ENCODE peak calls at places on chromosomes 11 and 22, in seven cellular contexts. One of them, this sample, is unnamed.

GRCh38 chr11:60786811-60787567 is 1.9 kb downstream of the MS4A10 start:
- DNase-seq in RWPE1: peak
- DNase-seq in endothelial cell: no peak
- DNase-seq in pancreas: no peak
- DNase-seq in hepatocyte: peak
- DNase-seq in bronchial epithelial cell: peak
- DNase-seq in gastrocnemius medialis: peak
- DNase-seq in this sample: peak

GRCh38 chr22:22872722-22873708 is 14.6 kb upstream of the IGLL5 start:
- DNase-seq in hepatocyte: no peak
- DNase-seq in endothelial cell: no peak
- DNase-seq in pancreas: no peak
- DNase-seq in gastrocnemius medialis: no peak
- DNase-seq in RWPE1: no peak
- DNase-seq in bronchial epithelial cell: no peak
- DNase-seq in this sample: no peak

GRCh38 chr11:46330154-46330886 is 16.9 kb upstream of the DGKZ start:
- DNase-seq in bronchial epithelial cell: no peak
- DNase-seq in pancreas: no peak
- DNase-seq in hepatocyte: no peak
- DNase-seq in RWPE1: no peak
- DNase-seq in gastrocnemius medialis: no peak
- DNase-seq in endothelial cell: no peak
- DNase-seq in this sample: no peak

GRCh38 chr11:70302086-70302752 is 31.7 kb downstream of the PPFIA1 start:
- DNase-seq in bronchial epithelial cell: no peak
- DNase-seq in gastrocnemius medialis: no peak
- DNase-seq in RWPE1: no peak
- DNase-seq in hepatocyte: no peak
- DNase-seq in endothelial cell: peak
- DNase-seq in pancreas: no peak
- DNase-seq in this sample: no peak

GRCh38 chr22:23769321-23769965 is 1.7 kb upstream of the CHCHD10 start:
- DNase-seq in endothelial cell: no peak
- DNase-seq in pancreas: no peak
- DNase-seq in gastrocnemius medialis: no peak
- DNase-seq in hepatocyte: peak
- DNase-seq in bronchial epithelial cell: no peak
- DNase-seq in RWPE1: no peak
- DNase-seq in this sample: no peak

GRCh38 chr22:30968015-30968923 is at the start of gene MORC2:
- DNase-seq in gastrocnemius medialis: peak
- DNase-seq in bronchial epithelial cell: peak
- DNase-seq in hepatocyte: peak
- DNase-seq in pancreas: peak
- DNase-seq in RWPE1: peak
- DNase-seq in endothelial cell: peak
- DNase-seq in this sample: no peak

GRCh38 chr11:92296138-92296515 is 71.5 kb downstream of the FAT3 start:
- DNase-seq in hepatocyte: no peak
- DNase-seq in bronchial epithelial cell: peak
- DNase-seq in pancreas: no peak
- DNase-seq in endothelial cell: no peak
- DNase-seq in gastrocnemius medialis: no peak
- DNase-seq in RWPE1: no peak
- DNase-seq in this sample: no peak

GRCh38 chr11:11555228-11555627 is 66.6 kb downstream of the GALNT18 start:
- DNase-seq in bronchial epithelial cell: no peak
- DNase-seq in RWPE1: no peak
- DNase-seq in pancreas: no peak
- DNase-seq in gastrocnemius medialis: no peak
- DNase-seq in hepatocyte: peak
- DNase-seq in endothelial cell: no peak
- DNase-seq in this sample: no peak

GRCh38 chr11:70618471-70619101 is 220.3 kb downstream of the CTTN start:
- DNase-seq in RWPE1: no peak
- DNase-seq in bronchial epithelial cell: no peak
- DNase-seq in endothelial cell: no peak
- DNase-seq in gastrocnemius medialis: no peak
- DNase-seq in pancreas: peak
- DNase-seq in hepatocyte: no peak
- DNase-seq in this sample: peak

GRCh38 chr11:116962108-116962507 is 124.7 kb upstream of the APOA1 start:
- DNase-seq in endothelial cell: no peak
- DNase-seq in RWPE1: no peak
- DNase-seq in pancreas: no peak
- DNase-seq in hepatocyte: no peak
- DNase-seq in bronchial epithelial cell: no peak
- DNase-seq in gastrocnemius medialis: no peak
- DNase-seq in this sample: no peak

GRCh38 chr22:18035740-18036139 is 11.4 kb upstream of the MICAL3 start:
- DNase-seq in gastrocnemius medialis: peak
- DNase-seq in bronchial epithelial cell: peak
- DNase-seq in endothelial cell: no peak
- DNase-seq in hepatocyte: peak
- DNase-seq in pancreas: no peak
- DNase-seq in RWPE1: peak
- DNase-seq in this sample: peak

GRCh38 chr11:123055132-123055924 is 6.6 kb downstream of the HSPA8 start:
- DNase-seq in gastrocnemius medialis: no peak
- DNase-seq in hepatocyte: no peak
- DNase-seq in RWPE1: no peak
- DNase-seq in endothelial cell: no peak
- DNase-seq in bronchial epithelial cell: no peak
- DNase-seq in pancreas: no peak
- DNase-seq in this sample: no peak

GRCh38 chr11:121478895-121479281 is 26.1 kb upstream of the SORL1-AS1 start:
- DNase-seq in gastrocnemius medialis: no peak
- DNase-seq in endothelial cell: peak
- DNase-seq in bronchial epithelial cell: no peak
- DNase-seq in RWPE1: no peak
- DNase-seq in pancreas: no peak
- DNase-seq in hepatocyte: no peak
- DNase-seq in this sample: no peak

GRCh38 chr11:34614334-34615113 is 6.4 kb upstream of the EHF start:
- DNase-seq in gastrocnemius medialis: no peak
- DNase-seq in pancreas: no peak
- DNase-seq in bronchial epithelial cell: no peak
- DNase-seq in RWPE1: no peak
- DNase-seq in endothelial cell: no peak
- DNase-seq in hepatocyte: no peak
- DNase-seq in this sample: no peak

GRCh38 chr11:96159968-96160367 is 183.0 kb downstream of the MAML2 start:
- DNase-seq in bronchial epithelial cell: no peak
- DNase-seq in pancreas: no peak
- DNase-seq in RWPE1: no peak
- DNase-seq in gastrocnemius medialis: no peak
- DNase-seq in endothelial cell: no peak
- DNase-seq in hepatocyte: no peak
- DNase-seq in this sample: no peak

GRCh38 chr11:114080769-114081168 is 21.3 kb downstream of the ZBTB16 start:
- DNase-seq in hepatocyte: no peak
- DNase-seq in RWPE1: no peak
- DNase-seq in pancreas: no peak
- DNase-seq in gastrocnemius medialis: no peak
- DNase-seq in bronchial epithelial cell: no peak
- DNase-seq in endothelial cell: no peak
- DNase-seq in this sample: no peak

GRCh38 chr11:13276852-13277718 is 505 bp upstream of the BMAL1 start:
- DNase-seq in gastrocnemius medialis: peak
- DNase-seq in hepatocyte: peak
- DNase-seq in bronchial epithelial cell: peak
- DNase-seq in RWPE1: peak
- DNase-seq in pancreas: peak
- DNase-seq in endothelial cell: peak
- DNase-seq in this sample: peak
- TF ChIP-seq CTCF in gastrocnemius medialis: no peak
- TF ChIP-seq CTCF in hepatocyte: no peak
- TF ChIP-seq CTCF in bronchial epithelial cell: no peak
- TF ChIP-seq CTCF in RWPE1: no peak
- TF ChIP-seq CTCF in pancreas: no peak
- TF ChIP-seq CTCF in endothelial cell: no peak
- TF ChIP-seq CTCF in this sample: no peak

GRCh38 chr11:2413735-2414579 is 13.4 kb downstream of the TSSC4 start:
- DNase-seq in hepatocyte: no peak
- DNase-seq in endothelial cell: no peak
- DNase-seq in gastrocnemius medialis: peak
- DNase-seq in pancreas: peak
- DNase-seq in RWPE1: no peak
- DNase-seq in bronchial epithelial cell: no peak
- DNase-seq in this sample: no peak

GRCh38 chr11:2415171-2415570 is 14.6 kb downstream of the TSSC4 start:
- DNase-seq in RWPE1: no peak
- DNase-seq in pancreas: peak
- DNase-seq in hepatocyte: no peak
- DNase-seq in gastrocnemius medialis: no peak
- DNase-seq in endothelial cell: no peak
- DNase-seq in bronchial epithelial cell: no peak
- DNase-seq in this sample: no peak

GRCh38 chr11:2414616-2415015 is 14.1 kb downstream of the TSSC4 start:
- DNase-seq in endothelial cell: no peak
- DNase-seq in bronchial epithelial cell: no peak
- DNase-seq in hepatocyte: no peak
- DNase-seq in RWPE1: no peak
- DNase-seq in pancreas: no peak
- DNase-seq in gastrocnemius medialis: no peak
- DNase-seq in this sample: no peak

GRCh38 chr11:2416765-2417164 is 16.2 kb downstream of the TSSC4 start:
- DNase-seq in RWPE1: no peak
- DNase-seq in endothelial cell: no peak
- DNase-seq in pancreas: peak
- DNase-seq in hepatocyte: no peak
- DNase-seq in gastrocnemius medialis: no peak
- DNase-seq in bronchial epithelial cell: no peak
- DNase-seq in this sample: no peak

DNA sequence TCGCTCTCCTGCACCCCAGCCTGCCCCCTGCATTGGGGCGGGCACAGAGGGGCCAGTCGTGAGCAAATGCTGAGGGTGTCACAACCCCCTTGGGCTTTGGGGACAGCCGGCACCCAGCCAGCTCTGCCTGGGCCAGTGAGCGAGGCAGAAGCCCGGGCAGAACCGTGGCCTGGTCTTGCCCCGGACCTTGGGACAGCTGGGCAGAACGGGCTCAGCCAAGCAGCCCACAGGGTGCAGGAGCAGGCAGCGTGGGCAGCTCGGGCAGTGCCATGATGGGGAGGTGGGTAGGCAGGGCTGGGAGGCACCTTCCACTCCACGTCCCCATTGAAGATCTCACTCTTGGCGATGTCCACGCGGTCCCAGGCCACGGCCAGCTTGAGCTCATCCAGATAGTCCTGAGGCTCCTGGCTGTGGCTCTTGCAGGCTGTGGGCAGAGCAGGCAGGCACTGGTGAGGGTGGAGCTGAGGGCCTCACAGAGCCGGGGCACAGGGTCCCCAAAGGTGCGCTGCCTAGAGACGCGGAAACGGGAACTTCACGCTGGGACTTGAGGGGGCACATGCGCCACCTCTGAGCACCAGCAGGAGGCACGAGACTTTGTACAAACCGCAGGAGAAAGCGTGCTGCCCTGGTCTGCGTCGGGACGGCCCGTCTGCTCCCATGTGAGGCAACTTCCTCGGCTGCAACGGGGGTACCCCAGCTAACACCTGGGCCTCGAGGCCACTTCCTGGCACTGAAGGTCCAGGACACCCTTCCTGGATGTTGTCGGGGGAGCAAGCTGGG is 15.2 kb downstream of the TSSC4 start:
- DNase-seq in endothelial cell: no peak
- DNase-seq in pancreas: peak
- DNase-seq in RWPE1: no peak
- DNase-seq in gastrocnemius medialis: no peak
- DNase-seq in hepatocyte: no peak
- DNase-seq in bronchial epithelial cell: no peak
- DNase-seq in this sample: no peak
- TF ChIP-seq CTCF in endothelial cell: no peak
- TF ChIP-seq CTCF in pancreas: no peak
- TF ChIP-seq CTCF in RWPE1: no peak
- TF ChIP-seq CTCF in gastrocnemius medialis: no peak
- TF ChIP-seq CTCF in hepatocyte: no peak
- TF ChIP-seq CTCF in bronchial epithelial cell: no peak
- TF ChIP-seq CTCF in this sample: no peak

GRCh38 chr22:42296381-42296853 is 26.0 kb upstream of the TCF20 start:
- DNase-seq in bronchial epithelial cell: no peak
- DNase-seq in RWPE1: no peak
- DNase-seq in gastrocnemius medialis: no peak
- DNase-seq in hepatocyte: peak
- DNase-seq in endothelial cell: no peak
- DNase-seq in pancreas: no peak
- DNase-seq in this sample: no peak
- TF ChIP-seq CTCF in bronchial epithelial cell: peak
- TF ChIP-seq CTCF in RWPE1: no peak
- TF ChIP-seq CTCF in gastrocnemius medialis: no peak
- TF ChIP-seq CTCF in hepatocyte: no peak
- TF ChIP-seq CTCF in endothelial cell: no peak
- TF ChIP-seq CTCF in pancreas: no peak
- TF ChIP-seq CTCF in this sample: no peak

GRCh38 chr11:85647604-85648299 is at the start of gene TMEM126A:
- DNase-seq in RWPE1: peak
- DNase-seq in gastrocnemius medialis: peak
- DNase-seq in pancreas: peak
- DNase-seq in bronchial epithelial cell: peak
- DNase-seq in hepatocyte: peak
- DNase-seq in endothelial cell: peak
- DNase-seq in this sample: peak

GRCh38 chr11:85651118-85651517 is 3.4 kb downstream of the TMEM126A start:
- DNase-seq in endothelial cell: no peak
- DNase-seq in RWPE1: no peak
- DNase-seq in pancreas: no peak
- DNase-seq in bronchial epithelial cell: no peak
- DNase-seq in hepatocyte: no peak
- DNase-seq in gastrocnemius medialis: no peak
- DNase-seq in this sample: no peak

GRCh38 chr11:85656777-85657176 is 8.2 kb downstream of the CREBZF start:
- DNase-seq in pancreas: no peak
- DNase-seq in gastrocnemius medialis: no peak
- DNase-seq in endothelial cell: no peak
- DNase-seq in RWPE1: no peak
- DNase-seq in bronchial epithelial cell: no peak
- DNase-seq in hepatocyte: no peak
- DNase-seq in this sample: no peak

GRCh38 chr11:85658180-85658579 is 6.7 kb downstream of the CREBZF start:
- DNase-seq in bronchial epithelial cell: no peak
- DNase-seq in pancreas: no peak
- DNase-seq in gastrocnemius medialis: no peak
- DNase-seq in endothelial cell: no peak
- DNase-seq in hepatocyte: no peak
- DNase-seq in RWPE1: no peak
- DNase-seq in this sample: no peak

DNA sequence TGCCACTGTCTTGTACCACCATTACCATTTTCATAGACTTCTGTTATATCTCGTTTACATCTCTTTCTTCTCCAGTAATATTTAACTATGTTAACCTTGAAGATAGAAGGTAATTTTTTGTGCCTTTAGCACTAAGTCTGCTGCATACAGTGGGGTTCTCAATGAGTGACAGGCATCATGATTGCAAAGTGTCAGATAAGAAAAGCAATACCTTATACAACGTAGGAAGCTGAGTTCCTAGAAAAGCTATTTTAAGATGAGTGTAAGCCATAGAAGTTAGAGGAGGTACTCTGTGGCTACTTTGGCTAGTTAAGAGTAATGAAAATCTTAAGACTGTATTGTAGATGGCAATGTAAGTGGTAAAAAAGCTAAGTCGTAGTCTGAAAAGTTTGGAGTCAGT is 5.3 kb downstream of the TMEM126A start:
- DNase-seq in endothelial cell: no peak
- DNase-seq in hepatocyte: no peak
- DNase-seq in pancreas: no peak
- DNase-seq in RWPE1: no peak
- DNase-seq in bronchial epithelial cell: no peak
- DNase-seq in gastrocnemius medialis: no peak
- DNase-seq in this sample: no peak
- TF ChIP-seq CTCF in endothelial cell: no peak
- TF ChIP-seq CTCF in hepatocyte: no peak
- TF ChIP-seq CTCF in pancreas: no peak
- TF ChIP-seq CTCF in RWPE1: no peak
- TF ChIP-seq CTCF in bronchial epithelial cell: no peak
- TF ChIP-seq CTCF in gastrocnemius medialis: no peak
- TF ChIP-seq CTCF in this sample: no peak

This sample was measured in mucosa of descending colon.